ENCODE peak calls at places on chromosomes 5 and 9, in four cellular contexts. One of them, this sample, is unnamed.

GRCh38 chr9:125784286-125785049 is 37.3 kb downstream of the PBX3 start:
- DNase-seq in HepG2: no peak
- DNase-seq in K562: no peak
- DNase-seq in GM12878: no peak
- DNase-seq in this sample: no peak

GRCh38 chr9:81861644-81862043 is 66.6 kb upstream of the SPATA31D4 start:
- DNase-seq in GM12878: no peak
- DNase-seq in HepG2: no peak
- DNase-seq in K562: no peak
- DNase-seq in this sample: no peak

GRCh38 chr5:31809037-31809910 is 170.3 kb downstream of the PDZD2 start:
- DNase-seq in K562: peak; percentile 76
- DNase-seq in HepG2: peak; percentile 52
- DNase-seq in GM12878: no peak
- DNase-seq in this sample: peak; percentile 81

GRCh38 chr9:125683486-125683885 is 23.5 kb downstream of the MAPKAP1 start:
- DNase-seq in HepG2: no peak
- DNase-seq in K562: no peak
- DNase-seq in GM12878: no peak
- DNase-seq in this sample: no peak

GRCh38 chr9:17165734-17166133 is 30.9 kb downstream of the CNTLN start:
- DNase-seq in GM12878: no peak
- DNase-seq in K562: no peak
- DNase-seq in HepG2: no peak
- DNase-seq in this sample: no peak

GRCh38 chr9:112252194-112252593 is 77.1 kb upstream of the SUSD1 start:
- DNase-seq in K562: no peak
- DNase-seq in GM12878: no peak
- DNase-seq in HepG2: no peak
- DNase-seq in this sample: no peak

GRCh38 chr5:140246378-140247122 is 56.4 kb downstream of the PFDN1 start:
- DNase-seq in K562: no peak
- DNase-seq in HepG2: no peak
- DNase-seq in GM12878: no peak
- DNase-seq in this sample: no peak

GRCh38 chr5:56269216-56269927 is 36.2 kb upstream of the ANKRD55 start:
- DNase-seq in HepG2: peak; percentile 65
- DNase-seq in K562: peak; percentile 63
- DNase-seq in GM12878: peak; percentile 55
- DNase-seq in this sample: peak; percentile 46

GRCh38 chr9:82961504-82962125 is 101.3 kb downstream of the RASEF start:
- DNase-seq in GM12878: peak; percentile 11
- DNase-seq in K562: peak; percentile 63
- DNase-seq in HepG2: peak; percentile 73
- DNase-seq in this sample: peak; percentile 62

DNA sequence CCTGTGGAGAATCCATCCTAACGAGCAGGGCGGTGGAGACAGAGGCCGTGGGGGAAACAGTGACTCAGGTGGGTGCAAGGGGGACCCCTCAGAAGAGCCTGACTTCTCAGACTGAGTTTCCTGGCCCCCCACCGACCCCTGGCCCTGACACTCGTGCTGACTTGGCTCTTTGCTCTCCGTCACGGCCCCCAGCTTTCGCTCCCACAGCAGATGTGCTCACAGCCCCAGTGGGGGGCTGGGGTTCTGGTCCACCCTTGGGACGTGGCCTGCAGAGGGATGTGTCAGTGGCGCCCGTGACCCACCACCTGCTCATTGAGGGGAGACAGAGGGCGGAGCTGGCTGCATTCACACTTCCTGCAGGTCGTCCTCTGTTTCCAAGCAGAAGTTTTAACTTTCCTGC is 62.9 kb upstream of the IRX4 start:
- DNase-seq in GM12878: no peak
- DNase-seq in HepG2: no peak
- DNase-seq in K562: no peak
- DNase-seq in this sample: no peak
- TF ChIP-seq SMC3 in GM12878: no peak
- TF ChIP-seq SMC3 in HepG2: no peak
- TF ChIP-seq SMC3 in K562: no peak
- TF ChIP-seq SMC3 in this sample: no peak

GRCh38 chr9:115672477-115673316 is 480.9 kb upstream of the PAPPA start:
- DNase-seq in GM12878: no peak
- DNase-seq in K562: no peak
- DNase-seq in HepG2: peak; percentile 1
- DNase-seq in this sample: peak; percentile 84
- H3K4me2 ChIP-seq in GM12878: no peak overlapping the region
- H3K4me2 ChIP-seq in K562: no peak overlapping the region
- H3K4me2 ChIP-seq in HepG2: no peak overlapping the region
- H3K4me2 ChIP-seq in this sample: peak overlapping the region; percentile 75

GRCh38 chr5:112822456-112822855 is 38.6 kb upstream of the SRP19 start:
- DNase-seq in K562: no peak
- DNase-seq in HepG2: no peak
- DNase-seq in GM12878: no peak
- DNase-seq in this sample: no peak

GRCh38 chr5:112824197-112824596 is 36.9 kb upstream of the SRP19 start:
- DNase-seq in GM12878: no peak
- DNase-seq in HepG2: no peak
- DNase-seq in K562: no peak
- DNase-seq in this sample: no peak

GRCh38 chr5:112823181-112823580 is 37.9 kb upstream of the SRP19 start:
- DNase-seq in HepG2: no peak
- DNase-seq in K562: no peak
- DNase-seq in GM12878: no peak
- DNase-seq in this sample: no peak

GRCh38 chr5:112820246-112820645 is 40.8 kb upstream of the SRP19 start:
- DNase-seq in HepG2: no peak
- DNase-seq in K562: no peak
- DNase-seq in GM12878: no peak
- DNase-seq in this sample: no peak

GRCh38 chr5:112823656-112824055 is 37.4 kb upstream of the SRP19 start:
- DNase-seq in K562: no peak
- DNase-seq in HepG2: no peak
- DNase-seq in GM12878: no peak
- DNase-seq in this sample: no peak
- TF ChIP-seq MYC in K562: no peak
- TF ChIP-seq MYC in HepG2: no peak
- TF ChIP-seq MYC in GM12878: no peak
- TF ChIP-seq MYC in this sample: no peak

GRCh38 chr5:28305891-28306290 is 1267.5 kb upstream of the CDH9 start:
- DNase-seq in HepG2: no peak
- DNase-seq in GM12878: no peak
- DNase-seq in K562: no peak
- DNase-seq in this sample: no peak

DNA sequence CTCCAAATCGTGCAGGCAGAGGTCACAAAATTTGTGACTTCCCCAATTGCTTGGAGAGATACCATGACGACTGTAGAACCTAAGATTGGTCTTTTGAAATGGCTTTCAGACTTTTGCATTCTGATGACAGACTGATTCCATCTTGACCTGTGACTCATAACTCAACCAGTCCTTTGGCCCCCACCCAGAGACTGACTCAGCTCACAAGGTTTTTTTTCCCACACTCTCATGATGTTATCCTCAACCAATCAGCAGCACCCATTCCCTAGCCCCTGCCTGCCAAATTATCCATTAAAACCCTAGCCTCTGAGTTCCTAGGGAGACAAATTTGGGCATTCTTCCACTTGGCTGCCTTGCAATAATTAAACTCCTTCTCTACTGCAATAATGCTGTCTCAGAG is 1263.3 kb upstream of the CDH9 start:
- DNase-seq in GM12878: no peak
- DNase-seq in K562: peak; percentile 0
- DNase-seq in HepG2: no peak
- DNase-seq in this sample: no peak
- TF ChIP-seq SMC3 in GM12878: no peak
- TF ChIP-seq SMC3 in K562: no peak
- TF ChIP-seq SMC3 in HepG2: no peak
- TF ChIP-seq SMC3 in this sample: no peak

DNA sequence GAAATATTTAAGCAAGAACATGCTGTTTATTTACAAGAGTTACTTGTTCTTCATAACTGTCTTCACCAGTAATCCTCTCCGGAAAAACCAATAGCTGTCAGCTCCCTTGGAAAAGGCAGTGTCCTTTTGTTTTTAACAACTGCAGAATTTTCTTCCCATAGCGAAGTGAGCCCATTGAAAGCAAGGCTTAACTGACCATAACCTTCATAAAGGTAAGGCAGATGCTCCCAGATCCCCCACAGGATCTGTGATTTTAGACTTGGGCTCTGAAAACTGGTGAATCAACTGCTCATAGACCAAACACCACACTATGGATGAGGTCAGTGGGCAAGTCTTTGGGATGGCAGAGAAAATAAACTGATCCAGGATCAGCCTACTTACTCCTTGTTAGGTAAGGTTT is 155.0 kb downstream of the GLIS3 start:
- DNase-seq in GM12878: no peak
- DNase-seq in K562: no peak
- DNase-seq in HepG2: no peak
- DNase-seq in this sample: no peak
- H3K4me2 ChIP-seq in GM12878: no peak overlapping the region
- H3K4me2 ChIP-seq in K562: no peak overlapping the region
- H3K4me2 ChIP-seq in HepG2: no peak overlapping the region
- H3K4me2 ChIP-seq in this sample: peak overlapping the region; percentile 91

GRCh38 chr5:109191153-109191558 is 218.6 kb downstream of the PJA2 start:
- DNase-seq in GM12878: no peak
- DNase-seq in HepG2: no peak
- DNase-seq in K562: peak; percentile 82
- DNase-seq in this sample: peak; percentile 34
- TF ChIP-seq MYC in GM12878: no peak
- TF ChIP-seq MYC in HepG2: no peak
- TF ChIP-seq MYC in K562: no peak
- TF ChIP-seq MYC in this sample: no peak